ENCODE peak calls at places on chromosomes 5 and 9, in ten cellular contexts. F is adrenal gland, T is Calu3, R is colonic mucosa, S is AG10803, W is lower leg skin, P is fibroblast of pulmonary artery, I is foreskin fibroblast, U is H9, G is fibroblast of lung. N is an unnamed sample.

GRCh38 chr9:138045541-138046490 is 168.2 kb downstream of the CACNA1B start:
- DNase-seq in F (no peak), T (no peak), R (peak; percentile 15), S (no peak), W (no peak), P (no peak), I (no peak), U (no peak), G (no peak), N (no peak)

GRCh38 chr9:126617740-126618133 is 4.0 kb downstream of the LMX1B start:
- DNase-seq in F (no peak), T (no peak), R (no peak), S (no peak), W (no peak), P (no peak), I (no peak), U (peak; percentile 43), G (no peak), N (no peak)

GRCh38 chr5:139711852-139712171 is 63.7 kb downstream of the CXXC5 start:
- DNase-seq in F (no peak), T (no peak), R (no peak), S (no peak), W (no peak), P (no peak), I (no peak), U (no peak), G (no peak), N (no peak)

GRCh38 chr5:7856855-7857254 is 5.9 kb upstream of the CFAP90 start:
- DNase-seq in F (peak; percentile 31), T (peak; percentile 24), R (no peak), S (peak; percentile 28), W (no peak), P (peak; percentile 64), I (peak; percentile 32), U (peak; percentile 68), G (peak; percentile 31), N (no peak)

GRCh38 chr5:177470759-177471536 is 2.5 kb downstream of the DBN1 start:
- DNase-seq in F (no peak), T (peak; percentile 40), R (no peak), S (no peak), W (no peak), P (no peak), I (peak; percentile 49), U (no peak), G (peak; percentile 75), N (no peak)

GRCh38 chr5:151868451-151868850 is 56.2 kb downstream of the GLRA1 start:
- DNase-seq in F (no peak), T (no peak), R (no peak), S (no peak), W (no peak), P (no peak), I (no peak), U (no peak), G (no peak), N (no peak)

GRCh38 chr5:178382689-178383276 is 150.2 kb upstream of the PHYKPL start:
- DNase-seq in F (no peak), T (no peak), R (no peak), S (no peak), W (no peak), P (no peak), I (no peak), U (no peak), G (no peak), N (no peak)

GRCh38 chr9:5920860-5921328 is 30.2 kb downstream of the MLANA start:
- DNase-seq in F (no peak), T (no peak), R (no peak), S (peak; percentile 54), W (no peak), P (no peak), I (peak; percentile 64), U (no peak), G (peak; percentile 29), N (peak; percentile 5)

GRCh38 chr9:133813749-133814585 is 75.8 kb upstream of the SARDH start:
- DNase-seq in F (peak; percentile 35), T (no peak), R (no peak), S (peak; percentile 49), W (no peak), P (no peak), I (peak; percentile 14), U (no peak), G (no peak), N (no peak)

GRCh38 chr9:119026120-119026519 is 343.1 kb downstream of the BRINP1 start:
- DNase-seq in F (no peak), T (no peak), R (no peak), S (peak; percentile 90), W (peak; percentile 51), P (no peak), I (peak; percentile 26), U (no peak), G (peak; percentile 87), N (no peak)

GRCh38 chr5:37665889-37666288 is 174.0 kb downstream of the GDNF start:
- DNase-seq in F (peak; percentile 90), T (no peak), R (no peak), S (peak; percentile 55), W (no peak), P (peak; percentile 22), I (peak; percentile 43), U (no peak), G (peak; percentile 58), N (no peak)

GRCh38 chr5:38883842-38884241 is 38.0 kb downstream of the OSMR start:
- DNase-seq in F (no peak), T (no peak), R (no peak), S (no peak), W (no peak), P (no peak), I (no peak), U (no peak), G (no peak), N (no peak)

GRCh38 chr5:74019923-74020322 is 393.9 kb downstream of the ARHGEF28 start:
- DNase-seq in F (no peak), T (no peak), R (no peak), S (no peak), W (no peak), P (no peak), I (no peak), U (no peak), G (no peak), N (no peak)

GRCh38 chr5:74015716-74016115 is 389.7 kb downstream of the ARHGEF28 start:
- DNase-seq in F (no peak), T (no peak), R (no peak), S (no peak), W (no peak), P (peak; percentile 58), I (no peak), U (no peak), G (peak; percentile 25), N (no peak)

GRCh38 chr5:74017786-74018211 is 391.8 kb downstream of the ARHGEF28 start:
- DNase-seq in F (peak; percentile 36), T (no peak), R (no peak), S (peak; percentile 53), W (peak; percentile 27), P (peak; percentile 32), I (peak; percentile 80), U (no peak), G (peak; percentile 66), N (no peak)

GRCh38 chr5:74016373-74016772 is 390.4 kb downstream of the ARHGEF28 start:
- DNase-seq in F (no peak), T (peak; percentile 52), R (no peak), S (no peak), W (no peak), P (no peak), I (no peak), U (peak; percentile 67), G (no peak), N (no peak)

DNA sequence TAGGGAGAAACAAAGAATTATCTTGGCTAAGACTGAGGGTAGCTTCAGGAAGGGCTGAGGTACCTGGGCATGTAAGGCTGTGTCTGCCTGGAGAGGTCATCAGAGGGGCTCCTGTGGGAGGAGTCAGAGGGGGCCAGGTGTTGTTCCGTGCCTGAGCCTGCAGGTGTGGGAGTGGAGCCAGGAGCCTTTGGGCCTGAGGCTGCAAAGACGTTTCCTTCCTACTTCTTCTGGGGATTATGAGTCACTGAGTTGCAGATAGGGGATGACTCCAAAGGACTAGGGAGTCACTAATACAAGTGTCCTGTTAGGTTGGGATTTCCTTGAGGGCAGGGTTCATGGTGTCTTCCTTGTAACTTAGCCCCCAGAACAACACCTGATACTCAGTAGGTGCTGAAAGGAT is 391.1 kb downstream of the ARHGEF28 start:
- DNase-seq in F (no peak), T (peak; percentile 75), R (no peak), S (no peak), W (no peak), P (no peak), I (peak; percentile 24), U (peak; percentile 50), G (peak; percentile 31), N (no peak)
- TF ChIP-seq CTCF in F (no peak), T (no peak), R (no peak), S (no peak), W (no peak), P (no peak), I (no peak), U (no peak), G (no peak), N (no peak)

GRCh38 chr9:75027187-75028107 is 646 bp downstream of the CARNMT1 start:
- DNase-seq in F (peak; percentile 79), T (peak; percentile 37), R (peak; percentile 74), S (peak; percentile 33), W (peak; percentile 46), P (peak; percentile 35), I (peak; percentile 75), U (peak; percentile 61), G (peak; percentile 44), N (no peak)
- TF ChIP-seq CTCF in F (no peak), T (no peak), R (no peak), S (no peak), W (no peak), P (no peak), I (no peak), U (peak; percentile 48), G (no peak), N (peak; percentile 3)

DNA sequence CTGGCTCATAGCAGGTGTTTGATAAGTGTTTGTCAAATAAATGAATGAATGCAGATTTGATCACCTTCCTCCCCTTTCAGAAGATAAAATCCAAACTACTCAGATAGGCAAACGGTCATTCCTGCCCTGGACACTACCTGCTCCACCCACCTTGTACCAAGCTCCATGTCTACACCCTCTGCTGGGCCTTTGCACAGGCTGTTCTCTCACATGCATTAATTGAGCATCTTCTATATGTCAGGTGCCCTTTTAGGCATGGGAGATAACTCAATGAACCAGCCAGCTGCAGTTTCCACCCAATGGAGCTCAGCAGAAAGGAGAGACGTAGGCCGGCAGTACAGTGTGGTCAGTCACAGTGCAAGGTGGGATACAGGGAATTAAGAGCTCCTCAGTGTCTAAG is 102.3 kb upstream of the CPEB4 start:
- DNase-seq in F (no peak), T (no peak), R (no peak), S (no peak), W (no peak), P (no peak), I (no peak), U (no peak), G (no peak), N (no peak)
- TF ChIP-seq CTCF in F (no peak), T (no peak), R (no peak), S (no peak), W (no peak), P (no peak), I (no peak), U (no peak), G (no peak), N (no peak)

DNA sequence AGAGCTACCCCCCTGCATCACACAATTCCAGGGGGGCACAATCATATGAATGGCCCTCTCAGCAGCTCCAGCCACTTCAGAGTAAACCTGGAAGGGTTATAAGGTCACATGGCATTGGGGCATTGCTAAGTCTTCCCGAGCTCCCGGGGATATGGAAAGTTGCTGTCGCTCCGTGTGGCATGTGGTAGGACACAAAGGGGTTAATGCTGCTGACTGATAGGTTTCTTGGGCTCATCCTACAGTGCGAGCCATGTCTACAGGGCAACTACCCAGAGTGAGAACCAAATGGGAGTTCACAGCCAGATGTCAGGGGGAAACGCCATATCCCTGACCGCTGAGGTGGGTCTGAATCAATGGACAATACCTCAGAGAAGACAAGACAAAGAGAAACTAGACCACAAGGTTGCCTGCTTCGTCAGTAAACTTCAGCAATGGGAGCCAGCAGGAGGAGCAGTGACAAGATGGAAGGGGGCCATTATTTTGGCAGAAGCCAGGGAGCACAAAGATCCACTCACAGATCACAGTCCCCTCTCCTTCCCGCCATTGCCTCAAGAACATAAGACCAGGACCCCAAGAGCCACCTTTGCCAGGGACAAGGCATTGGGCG is 52.4 kb upstream of the SHISAL2B start:
- DNase-seq in F (no peak), T (no peak), R (no peak), S (no peak), W (no peak), P (no peak), I (peak; percentile 17), U (peak; percentile 37), G (peak; percentile 7), N (no peak)
- TF ChIP-seq CTCF in F (no peak), T (no peak), R (no peak), S (peak; percentile 12), W (no peak), P (peak; percentile 10), I (no peak), U (peak; percentile 42), G (no peak), N (peak; percentile 8)